ENCODE peak calls at places on chromosome 22, in seven cellular contexts. R is AG04450; N is A549; M is lower lobe of right lung; B is effector memory CD4-positive, alpha-beta T cell; D is right cardiac atrium; J is CD4-positive, alpha-beta T cell. C is an unnamed sample.

GRCh38 chr22:49960967-49961600 is 512 bp downstream of the PIM3 start:
- DNase-seq in N (no peak), J (peak; percentile 23), B (no peak), R (no peak), M (peak; percentile 74), D (peak; percentile 80), C (no peak)

GRCh38 chr22:31192513-31192912 is 19.6 kb upstream of the LIMK2 start:
- DNase-seq in N (no peak), D (no peak), M (no peak), B (no peak), R (peak; percentile 21), J (no peak), C (no peak)

GRCh38 chr22:49588739-49589138 is 238.9 kb downstream of the BRD1 start:
- DNase-seq in J (no peak), R (no peak), B (no peak), M (peak; percentile 41), D (no peak), N (no peak), C (no peak)

GRCh38 chr22:37228106-37229011 is 15.7 kb downstream of the RAC2 start:
- DNase-seq in B (peak; percentile 48), J (peak; percentile 61), N (no peak), M (no peak), D (peak; percentile 70), R (no peak), C (no peak)

GRCh38 chr22:41417622-41418390 is 28.8 kb downstream of the TOB2 start:
- DNase-seq in N (no peak), B (no peak), D (peak; percentile 97), J (no peak), R (no peak), M (peak; percentile 95), C (peak; percentile 96)

GRCh38 chr22:23677701-23677995 is 13.2 kb upstream of the RGL4 start:
- DNase-seq in J (no peak), M (no peak), N (no peak), D (no peak), B (no peak), R (no peak), C (no peak)

GRCh38 chr22:32644252-32645100 is 157.0 kb upstream of the TIMP3 start:
- DNase-seq in D (peak; percentile 82), R (no peak), J (peak; percentile 27), B (no peak), M (peak; percentile 73), N (no peak), C (no peak)

GRCh38 chr22:22348127-22348814 is 103.7 kb downstream of the VPREB1 start:
- DNase-seq in N (no peak), R (no peak), J (no peak), D (no peak), M (no peak), B (no peak), C (peak; percentile 39)

GRCh38 chr22:48949375-48950149 is 878.1 kb downstream of the BRD1 start:
- DNase-seq in M (no peak), J (no peak), D (no peak), B (no peak), R (no peak), N (no peak), C (no peak)

GRCh38 chr22:42621505-42622002 is 6.9 kb upstream of the POLDIP3 start:
- DNase-seq in R (no peak), J (peak; percentile 47), B (peak; percentile 19), D (peak; percentile 88), M (peak; percentile 74), N (peak; percentile 80), C (no peak)

GRCh38 chr22:49953680-49954344 is 6.8 kb upstream of the PIM3 start:
- DNase-seq in D (peak; percentile 75), N (no peak), M (no peak), J (no peak), R (no peak), B (no peak), C (no peak)

GRCh38 chr22:46561435-46561905 is 24.1 kb upstream of the CELSR1 start:
- DNase-seq in N (peak; percentile 50), M (peak; percentile 40), D (peak; percentile 32), R (no peak), J (no peak), B (no peak), C (no peak)

GRCh38 chr22:29454186-29454745 is 15.9 kb downstream of the RFPL1 start:
- DNase-seq in B (no peak), N (no peak), R (no peak), J (no peak), D (no peak), M (no peak), C (no peak)
- H3K27ac ChIP-seq in B (no peak overlapping the region), N (no peak overlapping the region), R (no peak overlapping the region), J (no peak overlapping the region), D (no peak overlapping the region), M (no peak overlapping the region), C (no peak overlapping the region)

GRCh38 chr22:38350444-38351359 is 33.5 kb upstream of the CSNK1E start:
- DNase-seq in R (no peak), N (no peak), M (no peak), J (no peak), D (no peak), B (no peak), C (no peak)
- H3K27ac ChIP-seq in R (no peak overlapping the region), N (no peak overlapping the region), M (no peak overlapping the region), J (no peak overlapping the region), D (no peak overlapping the region), B (no peak overlapping the region), C (no peak overlapping the region)

GRCh38 chr22:33864723-33865130 is 55.5 kb downstream of the LARGE1 start:
- DNase-seq in D (peak; percentile 62), R (no peak), M (no peak), N (no peak), B (no peak), J (no peak), C (no peak)

GRCh38 chr22:33867118-33867863 is 53.0 kb downstream of the LARGE1 start:
- DNase-seq in B (no peak), J (no peak), D (no peak), R (no peak), M (no peak), N (no peak), C (no peak)

GRCh38 chr22:33866521-33866920 is 53.8 kb downstream of the LARGE1 start:
- DNase-seq in N (no peak), J (no peak), B (no peak), D (no peak), M (no peak), R (no peak), C (no peak)

GRCh38 chr22:33865996-33866395 is 54.3 kb downstream of the LARGE1 start:
- DNase-seq in J (no peak), B (no peak), N (no peak), M (no peak), D (no peak), R (no peak), C (no peak)

DNA sequence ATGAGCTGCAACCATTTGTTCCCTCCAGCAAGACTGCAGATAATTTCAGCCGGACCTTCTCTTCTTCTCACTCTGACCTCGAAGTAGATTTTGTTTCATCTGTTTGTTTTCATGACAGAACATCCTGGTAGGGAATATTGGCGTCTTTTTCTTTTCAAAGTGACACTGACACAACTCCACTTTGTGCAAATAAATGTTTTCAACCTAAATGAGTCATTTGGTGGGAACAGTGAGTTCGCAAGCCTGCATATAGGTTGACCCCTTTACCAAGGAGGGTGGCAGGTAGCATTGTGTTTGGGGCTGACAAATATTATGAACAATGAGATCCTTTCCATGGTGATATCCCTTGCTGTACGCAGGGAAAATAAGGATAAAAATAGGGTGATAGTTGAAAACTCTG is 55.0 kb downstream of the LARGE1 start:
- DNase-seq in D (no peak), M (no peak), J (no peak), R (no peak), N (no peak), B (no peak), C (no peak)
- H3K27ac ChIP-seq in D (peak overlapping the region; percentile 78), M (no peak overlapping the region), J (no peak overlapping the region), R (peak overlapping the region; percentile 47), N (no peak overlapping the region), B (no peak overlapping the region), C (no peak overlapping the region)

GRCh38 chr22:20552913-20553401 is 45.5 kb downstream of the MED15 start:
- DNase-seq in R (no peak), B (no peak), J (no peak), D (no peak), M (no peak), N (no peak), C (no peak)
- H3K27ac ChIP-seq in R (peak overlapping the region; percentile 97), B (peak overlapping the region; percentile 84), J (peak overlapping the region; percentile 89), D (peak overlapping the region; percentile 93), M (peak overlapping the region; percentile 87), N (peak overlapping the region; percentile 26), C (peak overlapping the region; percentile 69)